ENCODE peak calls at places on chromosomes 12 and 14, in seven cellular contexts. Y, I, X, C, N, T and B are unnamed samples.

GRCh38 chr14:72774141-72774540 is 119.8 kb downstream of the DPF3 start:
- DNase-seq in Y (no peak), I (no peak), X (no peak), C (no peak), N (no peak), T (peak), B (no peak)

GRCh38 chr12:3202734-3203446 is 125.7 kb downstream of the TSPAN9 start:
- DNase-seq in Y (peak), I (peak), X (peak), C (no peak), N (peak), T (peak), B (no peak)

GRCh38 chr12:39427360-39427808 is 15.5 kb downstream of the KIF21A start:
- DNase-seq in Y (peak), I (no peak), X (no peak), C (no peak), N (no peak), T (no peak), B (no peak)

GRCh38 chr12:13968281-13968680 is 13.1 kb downstream of the GRIN2B start:
- DNase-seq in Y (no peak), I (no peak), X (no peak), C (no peak), N (no peak), T (no peak), B (no peak)

GRCh38 chr12:47868552-47869031 is 36.2 kb downstream of the VDR start:
- DNase-seq in Y (no peak), I (no peak), X (no peak), C (no peak), N (no peak), T (peak), B (no peak)

GRCh38 chr14:20624495-20625070 is 16.9 kb downstream of the OR6S1 start:
- DNase-seq in Y (peak), I (peak), X (peak), C (peak), N (peak), T (peak), B (no peak)

GRCh38 chr12:119512772-119513497 is 80.6 kb upstream of the TMEM233 start:
- DNase-seq in Y (no peak), I (no peak), X (no peak), C (no peak), N (no peak), T (peak), B (no peak)

GRCh38 chr12:4203772-4204376 is 69.7 kb upstream of the CCND2 start:
- DNase-seq in Y (no peak), I (no peak), X (no peak), C (no peak), N (no peak), T (no peak), B (no peak)

GRCh38 chr14:65637780-65638179 is 225.2 kb downstream of the FUT8 start:
- DNase-seq in Y (no peak), I (peak), X (no peak), C (no peak), N (peak), T (peak), B (no peak)

GRCh38 chr12:119178544-119179334 is at the start of gene HSPB8:
- DNase-seq in Y (peak), I (no peak), X (peak), C (peak), N (no peak), T (no peak), B (peak)

GRCh38 chr12:2239376-2240010 is 186.7 kb downstream of the CACNA1C start:
- DNase-seq in Y (peak), I (no peak), X (no peak), C (peak), N (no peak), T (no peak), B (no peak)

GRCh38 chr12:53207042-53207441 is at the start of gene ITGB7:
- DNase-seq in Y (no peak), I (peak), X (no peak), C (no peak), N (peak), T (peak), B (no peak)

GRCh38 chr14:96362071-96362964 is 823 bp downstream of the ATG2B start:
- DNase-seq in Y (peak), I (peak), X (peak), C (no peak), N (peak), T (peak), B (peak)

GRCh38 chr14:81523616-81524015 is 10.0 kb downstream of the SEL1L start:
- DNase-seq in Y (no peak), I (no peak), X (no peak), C (no peak), N (no peak), T (peak), B (no peak)

GRCh38 chr12:93184664-93185368 is 192.9 kb upstream of the NUDT4 start:
- DNase-seq in Y (no peak), I (no peak), X (no peak), C (no peak), N (no peak), T (no peak), B (no peak)

GRCh38 chr12:106739318-106739717 is 35.2 kb upstream of the RIC8B start:
- DNase-seq in Y (no peak), I (no peak), X (no peak), C (no peak), N (no peak), T (no peak), B (no peak)

GRCh38 chr12:76927170-76927784 is 48.5 kb upstream of the CSRP2 start:
- DNase-seq in Y (peak), I (peak), X (no peak), C (peak), N (no peak), T (peak), B (peak)

GRCh38 chr12:111443586-111443985 is 37.9 kb downstream of the SH2B3 start:
- DNase-seq in Y (no peak), I (peak), X (no peak), C (no peak), N (no peak), T (peak), B (peak)

GRCh38 chr14:88823968-88824313 is 510 bp upstream of the TTC8 start:
- DNase-seq in Y (no peak), I (no peak), X (no peak), C (no peak), N (no peak), T (no peak), B (no peak)

GRCh38 chr14:39318574-39318973 is 84.9 kb downstream of the MIA2 start:
- DNase-seq in Y (peak), I (no peak), X (no peak), C (no peak), N (no peak), T (no peak), B (no peak)

GRCh38 chr12:76792828-76793227 is 28.9 kb downstream of the ZDHHC17 start:
- DNase-seq in Y (no peak), I (no peak), X (no peak), C (no peak), N (no peak), T (no peak), B (no peak)

GRCh38 chr12:15621140-15621539 is 168.0 kb downstream of the EPS8 start:
- DNase-seq in Y (no peak), I (no peak), X (no peak), C (no peak), N (no peak), T (no peak), B (no peak)

GRCh38 chr12:114015851-114016250 is 49.7 kb upstream of the RBM19 start:
- DNase-seq in Y (no peak), I (no peak), X (no peak), C (no peak), N (no peak), T (no peak), B (no peak)

GRCh38 chr12:74365178-74365964 is 172.3 kb upstream of the ATXN7L3B start:
- DNase-seq in Y (peak), I (peak), X (peak), C (no peak), N (no peak), T (peak), B (peak)

GRCh38 chr12:90695415-90695814 is 259.6 kb downstream of the CCER1 start:
- DNase-seq in Y (peak), I (no peak), X (no peak), C (no peak), N (no peak), T (no peak), B (no peak)
- TF ChIP-seq CTCF in Y (no peak), I (no peak), X (no peak), C (peak), N (no peak), T (no peak), B (peak)

DNA sequence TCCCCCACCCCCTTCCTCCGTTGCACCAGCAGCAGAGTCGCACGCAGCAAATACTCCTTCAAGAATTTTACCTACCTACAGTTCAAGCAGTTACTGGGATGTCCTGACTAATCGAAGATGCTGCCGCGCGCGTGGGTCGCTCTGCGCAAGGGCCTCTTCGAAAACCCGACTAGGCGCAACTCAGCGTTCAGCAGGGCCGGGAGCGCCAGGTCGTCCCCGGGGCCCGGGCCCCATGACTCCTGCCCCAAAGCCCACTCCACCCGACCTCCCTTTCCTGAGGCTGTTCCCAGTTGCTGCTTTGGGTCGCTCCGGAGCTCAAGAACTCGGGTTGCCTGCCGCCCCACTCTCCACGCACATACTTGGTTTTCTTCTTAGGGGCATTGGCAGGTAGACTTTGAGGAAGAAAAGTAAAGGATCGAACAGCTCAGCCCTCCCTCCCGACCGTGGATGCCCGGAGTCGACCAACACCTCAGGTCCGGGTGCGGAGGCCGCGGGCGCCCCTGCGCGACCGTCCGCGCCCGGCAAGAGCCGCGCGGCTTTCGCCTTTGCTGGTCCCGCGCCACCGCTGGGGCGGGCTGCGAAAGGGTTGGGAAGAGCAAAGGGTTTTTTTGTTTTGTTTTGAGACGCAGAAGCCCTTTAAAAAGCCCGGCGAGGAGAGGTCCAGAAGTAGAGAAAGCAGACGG is 1.9 kb downstream of the BMP4 start:
- DNase-seq in Y (peak), I (no peak), X (peak), C (peak), N (no peak), T (no peak), B (no peak)
- TF ChIP-seq CTCF in Y (no peak), I (no peak), X (no peak), C (peak), N (no peak), T (no peak), B (no peak)

DNA sequence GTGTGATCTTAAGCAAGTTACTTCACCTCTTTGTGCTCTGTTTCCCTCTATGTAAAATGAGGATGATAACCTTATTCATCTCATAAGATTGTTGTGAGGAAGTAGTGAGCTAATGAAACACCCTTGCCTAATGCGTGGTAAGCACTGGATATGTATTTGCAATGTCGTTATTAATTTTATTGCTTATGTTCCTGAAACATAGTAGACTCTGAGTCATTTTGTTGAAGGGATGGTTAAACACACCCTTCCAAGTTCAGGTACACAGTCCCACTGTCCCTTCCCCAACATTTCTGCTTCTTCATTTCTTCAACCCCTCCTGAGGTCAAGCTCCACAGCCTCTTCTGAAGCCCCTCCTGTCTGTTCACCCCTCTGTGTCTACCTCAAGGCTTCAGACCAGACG is 40.2 kb upstream of the FAM222A start:
- DNase-seq in Y (no peak), I (no peak), X (no peak), C (no peak), N (no peak), T (no peak), B (no peak)
- TF ChIP-seq CTCF in Y (no peak), I (no peak), X (no peak), C (no peak), N (no peak), T (no peak), B (no peak)

GRCh38 chr14:51239813-51240803 is at the start of gene TMX1:
- DNase-seq in Y (peak), I (peak), X (peak), C (peak), N (peak), T (peak), B (peak)
- TF ChIP-seq CTCF in Y (no peak), I (no peak), X (no peak), C (peak), N (no peak), T (peak), B (peak)

GRCh38 chr12:11133816-11134215 is 628 bp downstream of the TAS2R30 start:
- DNase-seq in Y (no peak), I (no peak), X (no peak), C (no peak), N (no peak), T (no peak), B (no peak)

GRCh38 chr12:11134300-11134699 is at the start of gene TAS2R30:
- DNase-seq in Y (no peak), I (no peak), X (no peak), C (no peak), N (no peak), T (no peak), B (no peak)

GRCh38 chr12:11130999-11131398 is 3.4 kb downstream of the TAS2R30 start:
- DNase-seq in Y (no peak), I (no peak), X (no peak), C (no peak), N (no peak), T (no peak), B (no peak)

GRCh38 chr12:11133162-11133561 is 1.3 kb downstream of the TAS2R30 start:
- DNase-seq in Y (no peak), I (no peak), X (no peak), C (no peak), N (no peak), T (no peak), B (no peak)

DNA sequence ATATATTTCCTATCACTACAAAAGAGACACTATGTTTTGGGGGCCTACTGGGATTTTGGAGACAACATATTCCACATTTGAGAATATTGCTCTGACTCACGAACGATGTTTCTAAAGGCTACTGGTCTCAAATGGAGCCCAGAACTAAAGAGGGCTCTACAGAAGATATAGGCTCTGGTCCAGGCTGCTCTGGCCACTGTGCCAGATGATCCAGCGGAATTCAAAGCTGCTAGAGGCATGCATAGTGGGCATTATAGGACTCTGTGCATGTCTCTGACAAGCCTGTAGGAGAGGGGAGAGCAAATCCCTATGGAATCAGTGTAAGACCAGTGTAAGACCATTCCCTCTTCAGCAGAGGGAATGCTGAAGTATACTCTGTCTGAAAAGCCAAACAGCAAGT is 4.1 kb downstream of the TAS2R30 start:
- DNase-seq in Y (no peak), I (no peak), X (no peak), C (no peak), N (no peak), T (no peak), B (no peak)
- TF ChIP-seq CTCF in Y (no peak), I (no peak), X (no peak), C (no peak), N (no peak), T (no peak), B (no peak)

GRCh38 chr12:105321125-105321524 is 9.4 kb upstream of the C12orf75 start:
- DNase-seq in Y (no peak), I (peak), X (no peak), C (no peak), N (no peak), T (no peak), B (no peak)
- TF ChIP-seq CTCF in Y (no peak), I (no peak), X (no peak), C (no peak), N (no peak), T (peak), B (no peak)

DNA sequence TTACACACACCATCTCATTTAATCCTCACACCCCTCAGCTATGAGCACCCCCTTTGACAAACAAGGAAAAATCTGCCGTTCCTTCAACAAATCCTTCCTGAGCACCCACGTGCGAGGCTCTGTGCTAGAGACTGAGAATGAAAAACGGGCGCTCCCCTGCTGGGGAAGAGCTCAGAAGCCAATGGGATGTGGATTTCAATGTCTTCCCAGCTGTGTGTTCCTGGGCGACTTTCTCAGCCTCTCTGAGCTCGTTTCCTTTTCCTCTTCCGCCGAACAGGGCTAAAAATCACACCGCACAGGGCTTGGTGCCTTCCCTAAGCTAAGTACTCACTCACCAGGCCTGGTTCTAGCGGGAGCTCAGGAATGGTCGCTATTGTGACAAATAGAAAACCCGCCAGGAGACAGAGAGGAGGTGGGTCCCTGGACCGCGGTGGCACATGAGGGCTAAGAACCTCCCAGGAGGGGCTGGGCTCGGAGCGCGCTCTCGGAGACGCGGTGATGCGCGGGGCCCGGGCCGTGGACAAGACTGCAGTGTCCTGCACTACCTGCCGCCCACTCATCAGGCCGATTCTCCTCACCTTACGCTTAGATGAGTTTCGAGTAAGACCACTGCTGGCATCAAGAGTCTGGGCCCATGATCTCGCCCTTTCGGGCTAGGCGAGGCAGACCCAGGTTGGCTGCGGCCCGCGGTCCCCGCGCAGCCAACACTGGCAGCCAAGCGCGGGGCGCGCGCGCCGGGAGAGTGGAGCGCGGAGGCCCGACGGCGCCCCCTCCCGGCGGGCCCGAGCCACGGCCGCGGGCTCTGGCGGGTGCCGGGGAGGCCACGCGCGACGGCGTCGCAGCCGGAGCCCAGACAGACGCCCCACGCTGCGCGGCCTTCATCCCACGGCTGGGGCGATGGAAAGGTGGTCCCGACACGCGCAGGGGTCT is 17.0 kb downstream of the ZDHHC22 start:
- DNase-seq in Y (peak), I (peak), X (peak), C (peak), N (peak), T (peak), B (peak)
- TF ChIP-seq CTCF in Y (peak), I (peak), X (peak), C (peak), N (peak), T (peak), B (peak)

GRCh38 chr14:104509673-104510072 is 69.9 kb upstream of the C14orf180 start:
- DNase-seq in Y (no peak), I (no peak), X (no peak), C (no peak), N (no peak), T (no peak), B (no peak)
- TF ChIP-seq CTCF in Y (no peak), I (no peak), X (no peak), C (peak), N (no peak), T (peak), B (no peak)

DNA sequence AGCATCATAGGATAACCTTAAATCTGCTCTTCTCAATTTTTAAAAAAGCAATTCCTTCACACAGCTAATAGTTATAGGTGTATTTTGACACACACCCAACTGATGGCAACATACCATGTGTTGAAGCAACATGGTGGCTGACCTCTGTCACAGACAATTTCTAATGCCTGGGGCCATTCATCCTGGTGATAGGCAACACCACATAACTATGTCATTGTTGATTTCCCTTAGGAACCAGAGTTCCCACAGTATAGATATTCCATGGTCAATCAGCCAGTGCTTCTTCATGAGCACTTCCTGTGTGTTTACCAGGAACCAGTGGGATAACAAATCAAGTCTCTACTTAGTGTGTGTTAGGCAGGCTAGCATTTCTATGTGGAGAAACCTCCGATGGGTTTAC is 88.3 kb downstream of the FIGNL2 start:
- DNase-seq in Y (no peak), I (no peak), X (no peak), C (no peak), N (no peak), T (no peak), B (peak)
- TF ChIP-seq CTCF in Y (no peak), I (no peak), X (no peak), C (no peak), N (no peak), T (no peak), B (no peak)

DNA sequence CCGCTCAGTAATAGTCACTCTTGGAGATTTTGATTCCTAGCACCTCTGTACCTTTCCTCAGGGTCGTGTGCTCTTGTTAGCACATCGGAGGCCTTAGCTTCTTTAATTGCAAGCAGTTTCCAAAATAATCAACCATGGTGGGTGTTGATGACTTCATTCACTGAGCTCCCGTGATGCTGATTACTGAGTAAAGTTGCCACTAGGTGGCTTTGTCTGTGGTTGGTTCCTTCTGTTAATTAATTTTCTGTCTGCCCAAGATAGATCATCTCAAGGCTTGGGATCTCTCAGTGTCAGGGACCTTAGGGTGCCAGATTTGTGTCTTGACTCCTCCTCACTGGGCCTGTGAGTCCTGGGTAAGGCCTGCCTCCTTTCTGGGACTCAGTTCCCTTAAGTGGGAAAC is 54.3 kb downstream of the PTPN11 start:
- DNase-seq in Y (no peak), I (peak), X (no peak), C (no peak), N (no peak), T (peak), B (no peak)
- TF ChIP-seq CTCF in Y (no peak), I (no peak), X (no peak), C (no peak), N (no peak), T (peak), B (peak)